ENCODE peak calls at places on chromosome 21, in nine cellular contexts. T is left ventricle myocardium inferior; R is stimulated activated CD8-positive, alpha-beta memory T cell treated with anti-CD3 and anti-CD28 coated beads, Interleukin-7, amount 100 ng/mL, for 1 hour; J is NCI-H1092; Q is AG09319; K is stimulated activated CD4-positive, alpha-beta T cell treated with anti-CD3 and anti-CD28 coated beads, Interleukin-4, amount 100 ng/mL, for 24 hours; P is foreskin keratinocyte; U is IMR-90; B is ELR. M is an unnamed sample.

GRCh38 chr21:38993561-38993960 is 187.8 kb downstream of the ETS2 start:
- DNase-seq in T (no peak), R (no peak), J (no peak), Q (peak), K (no peak), P (peak), U (peak), B (peak), M (peak)

GRCh38 chr21:35025206-35026152 is 23.6 kb downstream of the RUNX1 start:
- DNase-seq in T (no peak), R (no peak), J (no peak), Q (no peak), K (no peak), P (no peak), U (no peak), B (no peak), M (no peak)

GRCh38 chr21:33789697-33790096 is 125.9 kb downstream of the ATP5PO start:
- DNase-seq in T (no peak), R (no peak), J (no peak), Q (no peak), K (no peak), P (no peak), U (no peak), B (no peak), M (no peak)

GRCh38 chr21:36873511-36873910 is 93.0 kb downstream of the HLCS start:
- DNase-seq in T (no peak), R (no peak), J (no peak), Q (no peak), K (no peak), P (no peak), U (no peak), B (peak), M (no peak)

GRCh38 chr21:46111857-46112730 is 14.2 kb downstream of the COL6A2 start:
- DNase-seq in T (no peak), R (no peak), J (no peak), Q (no peak), K (no peak), P (no peak), U (no peak), B (no peak), M (no peak)

GRCh38 chr21:37060296-37060695 is 12.6 kb downstream of the PIGP start:
- DNase-seq in T (no peak), R (no peak), J (peak), Q (peak), K (peak), P (peak), U (peak), B (peak), M (peak)

GRCh38 chr21:42654179-42654912 is 925 bp downstream of the PDE9A start:
- DNase-seq in T (no peak), R (no peak), J (peak), Q (no peak), K (peak), P (no peak), U (no peak), B (peak), M (no peak)

GRCh38 chr21:44279621-44280260 is 5.9 kb upstream of the AIRE start:
- DNase-seq in T (no peak), R (no peak), J (peak), Q (no peak), K (no peak), P (no peak), U (no peak), B (no peak), M (no peak)

GRCh38 chr21:43659136-43660000 is at the start of the genes HSF2BP and RRP1B:
- DNase-seq in T (peak), R (peak), J (peak), Q (no peak), K (peak), P (no peak), U (peak), B (peak), M (peak)

GRCh38 chr21:38820471-38821239 is 14.9 kb downstream of the ETS2 start:
- DNase-seq in T (no peak), R (no peak), J (no peak), Q (no peak), K (no peak), P (no peak), U (no peak), B (no peak), M (no peak)

GRCh38 chr21:31857096-31857495 is 15.7 kb upstream of the HUNK start:
- DNase-seq in T (no peak), R (no peak), J (no peak), Q (no peak), K (no peak), P (no peak), U (no peak), B (no peak), M (no peak)

GRCh38 chr21:25490742-25491141 is 116.5 kb downstream of the MRPL39 start:
- DNase-seq in T (no peak), R (no peak), J (no peak), Q (no peak), K (peak), P (no peak), U (peak), B (peak), M (no peak)

GRCh38 chr21:35508389-35508888 is 459.3 kb upstream of the RUNX1 start:
- DNase-seq in T (peak), R (no peak), J (no peak), Q (peak), K (no peak), P (no peak), U (peak), B (peak), M (peak)

GRCh38 chr21:32653326-32653901 is 41.2 kb upstream of the CFAP298 start:
- DNase-seq in T (no peak), R (no peak), J (no peak), Q (no peak), K (peak), P (no peak), U (peak), B (peak), M (no peak)

GRCh38 chr21:43919871-43920801 is 55.1 kb downstream of the AGPAT3 start:
- DNase-seq in T (peak), R (no peak), J (no peak), Q (no peak), K (no peak), P (no peak), U (peak), B (no peak), M (no peak)

GRCh38 chr21:16570196-16570595 is 840.4 kb downstream of the USP25 start:
- DNase-seq in T (no peak), R (no peak), J (no peak), Q (no peak), K (no peak), P (no peak), U (peak), B (peak), M (no peak)

GRCh38 chr21:38244407-38244787 is 12.4 kb upstream of the KCNJ15 start:
- DNase-seq in T (no peak), R (no peak), J (no peak), Q (no peak), K (no peak), P (no peak), U (no peak), B (no peak), M (no peak)

GRCh38 chr21:41932191-41932575 is 21.6 kb downstream of the C2CD2 start:
- DNase-seq in T (no peak), R (no peak), J (no peak), Q (no peak), K (no peak), P (peak), U (peak), B (peak), M (no peak)

GRCh38 chr21:16865612-16866011 is 647.2 kb upstream of the CXADR start:
- DNase-seq in T (no peak), R (no peak), J (no peak), Q (no peak), K (no peak), P (no peak), U (peak), B (no peak), M (no peak)

GRCh38 chr21:45423968-45424853 is 19.2 kb downstream of the COL18A1 start:
- DNase-seq in T (no peak), R (no peak), J (no peak), Q (no peak), K (no peak), P (no peak), U (no peak), B (no peak), M (no peak)

GRCh38 chr21:44984428-44984791 is 44.6 kb downstream of the SLX9 start:
- DNase-seq in T (peak), R (no peak), J (no peak), Q (no peak), K (no peak), P (no peak), U (no peak), B (no peak), M (no peak)

GRCh38 chr21:29817450-29817849 is 122.3 kb downstream of the GRIK1 start:
- DNase-seq in T (no peak), R (no peak), J (no peak), Q (no peak), K (no peak), P (no peak), U (no peak), B (no peak), M (no peak)

GRCh38 chr21:44533121-44533890 is 6.7 kb downstream of the KRTAP10-1 start:
- DNase-seq in T (no peak), R (no peak), J (no peak), Q (no peak), K (no peak), P (no peak), U (no peak), B (no peak), M (no peak)

GRCh38 chr21:36499578-36500471 is 19.9 kb upstream of the CLDN14 start:
- DNase-seq in T (peak), R (no peak), J (no peak), Q (no peak), K (no peak), P (peak), U (no peak), B (peak), M (no peak)

GRCh38 chr21:34782666-34783365 is 114.0 kb downstream of the CLIC6 start:
- DNase-seq in T (no peak), R (no peak), J (no peak), Q (no peak), K (no peak), P (no peak), U (no peak), B (peak), M (no peak)

GRCh38 chr21:42833439-42833815 is 45.9 kb downstream of the WDR4 start:
- DNase-seq in T (no peak), R (peak), J (no peak), Q (no peak), K (peak), P (no peak), U (peak), B (peak), M (no peak)

GRCh38 chr21:32921632-32922230 is 104.0 kb upstream of the OLIG2 start:
- DNase-seq in T (no peak), R (no peak), J (no peak), Q (no peak), K (peak), P (no peak), U (peak), B (peak), M (no peak)

GRCh38 chr21:33640697-33641338 is 723 bp downstream of the CRYZL1 start:
- DNase-seq in T (no peak), R (no peak), J (no peak), Q (no peak), K (peak), P (no peak), U (peak), B (peak), M (no peak)

GRCh38 chr21:23008803-23009202 is 2010.6 kb downstream of the NCAM2 start:
- DNase-seq in T (no peak), R (no peak), J (no peak), Q (no peak), K (no peak), P (no peak), U (no peak), B (no peak), M (no peak)

GRCh38 chr21:29025328-29025713 is 853 bp downstream of the USP16 start:
- DNase-seq in T (no peak), R (no peak), J (no peak), Q (no peak), K (no peak), P (no peak), U (peak), B (peak), M (no peak)

GRCh38 chr21:35138665-35139381 is 89.7 kb upstream of the RUNX1 start:
- DNase-seq in T (no peak), R (peak), J (no peak), Q (no peak), K (peak), P (peak), U (peak), B (peak), M (no peak)

GRCh38 chr21:25995283-25995682 is 175.3 kb downstream of the APP start:
- DNase-seq in T (no peak), R (no peak), J (no peak), Q (no peak), K (no peak), P (no peak), U (no peak), B (no peak), M (no peak)

GRCh38 chr21:31781737-31782136 is 49.8 kb upstream of the SCAF4 start:
- DNase-seq in T (peak), R (no peak), J (no peak), Q (peak), K (no peak), P (no peak), U (peak), B (peak), M (peak)

GRCh38 chr21:45579383-45580180 is 37.3 kb upstream of the SLC19A1 start:
- DNase-seq in T (peak), R (no peak), J (no peak), Q (no peak), K (no peak), P (no peak), U (no peak), B (no peak), M (no peak)